ENCODE peak calls at places on chromosomes 1 and 21, in five cellular contexts. I is hepatocyte, G is GM23248, R is OCI-LY7, N is HCT116. K is an unnamed sample.

GRCh38 chr1:108049083-108049819 is 84.3 kb upstream of the VAV3 start:
- DNase-seq in I (peak; percentile 25), R (peak; percentile 36), G (peak; percentile 61), N (no peak), K (peak; percentile 41)

GRCh38 chr1:14184346-14184963 is 414.0 kb upstream of the KAZN start:
- DNase-seq in G (no peak), R (no peak), I (no peak), N (no peak), K (no peak)

GRCh38 chr1:30537279-30537678 is 186.1 kb downstream of the MATN1 start:
- DNase-seq in G (no peak), N (no peak), I (no peak), R (no peak), K (no peak)

GRCh38 chr1:7948950-7949349 is 8.3 kb upstream of the TNFRSF9 start:
- DNase-seq in G (peak; percentile 91), I (no peak), N (no peak), R (no peak), K (no peak)

GRCh38 chr1:186155594-186155993 is 219.5 kb downstream of the TPR start:
- DNase-seq in G (peak; percentile 83), I (peak; percentile 28), R (peak; percentile 44), N (peak; percentile 53), K (peak; percentile 27)

GRCh38 chr1:7991504-7992440 is 30.3 kb downstream of the PARK7 start:
- DNase-seq in I (no peak), N (no peak), G (peak; percentile 24), R (no peak), K (no peak)

GRCh38 chr1:18948913-18949688 is 7.4 kb downstream of the IFFO2 start:
- DNase-seq in N (no peak), R (no peak), I (peak; percentile 74), G (peak; percentile 94), K (peak; percentile 37)

GRCh38 chr1:169110265-169110664 is 3.8 kb downstream of the ATP1B1 start:
- DNase-seq in G (no peak), N (no peak), R (no peak), I (no peak), K (peak; percentile 35)

GRCh38 chr1:24536391-24536840 is 19.5 kb upstream of the NCMAP start:
- DNase-seq in G (no peak), N (peak; percentile 43), I (no peak), R (peak; percentile 87), K (no peak)

GRCh38 chr1:228445867-228446584 is 29.4 kb upstream of the TRIM17 start:
- DNase-seq in I (peak; percentile 69), R (no peak), N (no peak), G (peak; percentile 70), K (peak; percentile 78)

GRCh38 chr1:1137256-1138045 is 21.6 kb upstream of the C1orf159 start:
- DNase-seq in G (no peak), R (peak; percentile 48), N (no peak), I (no peak), K (no peak)

GRCh38 chr1:169634145-169634544 is 4.2 kb upstream of the SELP start:
- DNase-seq in N (no peak), R (no peak), G (no peak), I (no peak), K (no peak)

GRCh38 chr1:54610601-54611580 is 12.4 kb downstream of the FAM151A start:
- DNase-seq in I (no peak), G (no peak), N (no peak), R (no peak), K (peak; percentile 41)

GRCh38 chr1:223556414-223557124 is 108.9 kb downstream of the CAPN8 start:
- DNase-seq in R (peak; percentile 18), N (peak; percentile 35), G (peak; percentile 34), I (peak; percentile 55), K (peak; percentile 72)

GRCh38 chr1:243595527-243596206 is 254.4 kb downstream of the AKT3 start:
- DNase-seq in G (peak; percentile 81), N (no peak), R (no peak), I (no peak), K (no peak)

DNA sequence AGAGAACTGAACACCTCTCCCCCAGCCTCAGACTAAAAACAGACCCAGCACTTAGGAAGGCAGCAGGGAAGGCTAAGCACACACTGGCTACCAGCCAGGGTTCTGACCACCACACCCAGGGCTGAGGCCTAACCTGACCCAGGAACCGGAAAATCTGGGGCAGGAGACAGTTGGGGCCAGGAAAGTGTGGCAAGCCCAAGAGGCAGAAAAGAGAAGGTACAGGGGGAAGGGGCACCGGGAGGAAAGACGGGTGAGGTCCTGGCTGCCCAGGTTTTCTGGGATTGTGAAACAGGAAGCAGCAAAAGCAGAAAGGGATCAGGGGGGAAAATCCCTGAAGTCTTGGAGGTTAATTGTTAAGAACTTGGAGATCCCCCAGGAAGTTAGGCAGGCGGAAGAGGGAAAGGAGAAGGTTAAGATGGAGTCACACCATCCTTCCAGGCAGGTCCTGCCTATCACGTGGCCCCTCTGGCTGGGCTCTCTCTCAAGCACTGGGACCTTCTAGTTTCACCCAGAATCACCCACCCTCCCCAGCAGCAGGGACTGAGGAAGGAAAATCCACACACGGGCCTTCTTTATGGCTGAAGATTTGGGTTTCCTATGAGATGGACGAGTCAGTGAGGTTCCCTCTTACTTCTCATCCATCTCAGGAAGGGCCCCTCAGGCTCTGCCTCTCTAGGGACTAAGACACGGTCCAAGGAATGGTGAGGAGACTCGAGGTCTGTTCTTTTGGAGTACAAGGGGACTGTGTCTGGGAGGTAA is 2.6 kb downstream of the HDGF start:
- DNase-seq in R (no peak), I (peak; percentile 70), N (no peak), G (peak; percentile 66), K (no peak)
- H4K20me1 ChIP-seq in R (peaks cover 9% of the 10 kb centered on the region), I (no peaks in the 10 kb centered on the region), N (no peaks in the 10 kb centered on the region), G (no peaks in the 10 kb centered on the region), K (peaks cover 29% of the 10 kb centered on the region)

DNA sequence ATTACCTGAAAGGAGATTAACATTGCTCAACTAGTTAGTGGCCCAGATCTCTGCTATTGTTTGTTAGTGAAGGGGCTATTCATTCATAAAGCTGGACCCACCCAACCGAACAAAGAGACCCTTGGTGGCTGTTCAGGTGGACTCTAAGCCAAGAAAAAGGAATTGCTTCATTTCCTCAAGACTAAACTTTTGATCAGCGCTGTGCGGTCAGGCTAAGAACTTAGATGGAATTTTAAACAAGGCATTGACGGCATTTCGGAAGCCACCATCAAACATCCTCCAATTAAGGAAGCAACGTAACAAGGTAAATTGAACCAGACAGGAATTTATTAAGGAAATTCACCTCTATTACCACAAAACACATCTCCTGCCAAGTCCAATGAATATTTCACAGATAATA is 19.9 kb upstream of the SHCBP1L start:
- DNase-seq in I (no peak), N (no peak), G (no peak), R (no peak), K (peak; percentile 76)
- TF ChIP-seq EZH2phosphoT487 in I (no peak), N (no peak), G (no peak), R (no peak), K (no peak)

DNA sequence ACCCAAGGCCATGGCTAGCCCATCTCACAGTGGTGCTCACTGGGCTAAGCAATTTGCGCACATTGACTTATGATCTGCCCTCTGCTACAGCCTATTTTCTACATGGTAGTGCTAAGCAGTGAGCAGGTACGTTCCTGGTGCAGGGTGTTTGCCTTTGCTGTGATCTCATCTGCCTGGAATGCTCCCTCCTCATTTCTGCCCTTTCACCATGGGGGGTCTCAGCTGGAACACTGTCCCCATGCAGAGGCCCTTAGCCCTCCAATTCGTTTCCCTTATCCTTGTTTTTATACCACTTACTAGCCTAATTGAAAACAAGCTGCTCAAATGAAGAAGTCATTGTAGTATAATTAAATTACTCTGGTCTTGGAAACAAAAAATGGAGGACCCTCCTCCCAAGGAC is 2.0 kb upstream of the B3GALT5 start:
- DNase-seq in R (no peak), I (no peak), G (no peak), N (no peak), K (peak; percentile 65)
- H4K20me1 ChIP-seq in R (no peaks in the 10 kb centered on the region), I (no peaks in the 10 kb centered on the region), G (no peaks in the 10 kb centered on the region), N (no peaks in the 10 kb centered on the region), K (no peaks in the 10 kb centered on the region)

GRCh38 chr1:2234762-2235113 is 6.6 kb downstream of the SKI start:
- DNase-seq in I (no peak), N (no peak), G (no peak), R (no peak), K (no peak)
- TF ChIP-seq EZH2phosphoT487 in I (no peak), N (no peak), G (no peak), R (no peak), K (no peak)

DNA sequence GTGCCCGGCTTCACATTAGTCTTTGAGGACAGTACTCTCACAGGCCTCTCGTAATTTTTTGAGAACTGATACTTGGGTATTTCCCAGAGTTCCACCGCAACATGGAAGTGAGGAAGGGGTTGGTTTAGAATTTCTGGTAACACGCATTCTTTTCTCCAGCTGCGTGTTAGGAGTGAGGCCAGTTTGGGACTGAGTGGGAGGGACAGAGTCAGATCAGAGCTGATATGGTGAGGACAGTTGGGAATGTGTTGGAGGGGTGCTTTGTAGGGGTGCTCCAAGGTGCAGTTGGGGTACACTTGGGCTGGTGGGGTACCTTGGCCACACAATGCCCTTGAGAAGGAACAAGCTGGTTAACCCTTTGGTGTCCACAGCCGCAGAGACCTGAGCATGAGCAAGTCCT is 6.7 kb downstream of the FBXO6 start:
- DNase-seq in N (no peak), I (no peak), R (no peak), G (no peak), K (no peak)
- H4K20me1 ChIP-seq in N (no peaks in the 10 kb centered on the region), I (no peaks in the 10 kb centered on the region), R (no peaks in the 10 kb centered on the region), G (no peaks in the 10 kb centered on the region), K (peaks cover 3% of the 10 kb centered on the region)

DNA sequence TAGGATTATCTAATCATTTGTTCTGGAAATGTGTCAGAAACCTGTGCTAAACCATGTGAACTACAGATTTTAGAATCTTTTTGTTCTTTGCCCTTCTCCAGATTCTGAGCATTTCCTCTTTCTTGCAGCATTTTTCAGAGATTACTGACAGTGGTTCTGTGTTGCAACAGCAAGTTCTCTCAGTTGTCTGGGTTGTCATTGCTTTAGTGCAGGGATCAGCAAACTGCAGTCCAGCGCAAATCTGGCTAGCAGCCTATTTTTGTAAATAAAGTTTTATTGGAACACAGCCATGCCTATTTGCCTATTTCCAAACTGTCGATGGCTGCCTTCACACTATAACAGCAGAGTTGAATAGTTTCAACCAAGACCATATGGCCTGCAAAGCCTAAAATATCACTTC is 66.3 kb upstream of the LRRC8D start:
- DNase-seq in R (peak; percentile 14), I (no peak), G (peak; percentile 58), N (no peak), K (no peak)
- TF ChIP-seq EZH2phosphoT487 in R (no peak), I (no peak), G (no peak), N (no peak), K (no peak)

K was measured in neural progenitor cell.